ENCODE peak calls at places on chromosomes 6 and 20, in seven cellular contexts. E is left ventricle myocardium inferior, U is WTC11, C is foreskin fibroblast, T is heart right ventricle, A is HCT116, F is cardiac fibroblast. I is an unnamed sample.

GRCh38 chr20:44523746-44524145 is 1.9 kb upstream of the SERINC3 start:
- DNase-seq in A (no peak), C (no peak), F (no peak), E (no peak), T (no peak), U (no peak), I (peak; percentile 65)

GRCh38 chr6:130900913-130901312 is 73.7 kb downstream of the SMLR1 start:
- DNase-seq in E (peak; percentile 36), F (peak; percentile 86), T (peak; percentile 15), U (no peak), C (peak; percentile 91), A (peak; percentile 21), I (no peak)

GRCh38 chr20:50746138-50746940 is 15.0 kb downstream of the PARD6B start:
- DNase-seq in C (peak; percentile 80), T (no peak), E (no peak), F (no peak), A (no peak), U (no peak), I (peak; percentile 17)

GRCh38 chr6:16060039-16060438 is 68.8 kb upstream of the MYLIP start:
- DNase-seq in U (peak; percentile 25), F (no peak), T (no peak), A (no peak), C (no peak), E (no peak), I (peak; percentile 51)

GRCh38 chr6:118672678-118673077 is 21.3 kb upstream of the CEP85L start:
- DNase-seq in E (no peak), C (no peak), U (no peak), F (no peak), A (no peak), T (no peak), I (no peak)

GRCh38 chr6:92979281-92979680 is 440.1 kb downstream of the EPHA7 start:
- DNase-seq in E (no peak), A (no peak), F (no peak), C (no peak), U (no peak), T (no peak), I (no peak)

GRCh38 chr6:42339991-42340401 is 111.7 kb downstream of the TRERF1 start:
- DNase-seq in C (no peak), T (no peak), F (no peak), U (no peak), A (no peak), E (no peak), I (peak; percentile 11)

GRCh38 chr6:9623985-9624384 is 790.9 kb downstream of the TFAP2A start:
- DNase-seq in C (no peak), E (no peak), F (peak; percentile 9), U (no peak), A (no peak), T (no peak), I (no peak)

GRCh38 chr20:57056651-57057050 is 209.8 kb downstream of the BMP7 start:
- DNase-seq in T (no peak), A (no peak), F (no peak), E (no peak), C (no peak), U (no peak), I (no peak)

GRCh38 chr20:62501801-62502495 is 26.2 kb upstream of the GATA5 start:
- DNase-seq in E (no peak), U (no peak), T (no peak), A (no peak), C (peak; percentile 58), F (peak; percentile 90), I (no peak)

GRCh38 chr6:37483502-37483901 is 16.2 kb downstream of the CCDC167 start:
- DNase-seq in E (no peak), U (no peak), F (no peak), A (no peak), T (no peak), C (no peak), I (peak; percentile 41)

GRCh38 chr6:81241717-81242116 is 510.8 kb downstream of the TENT5A start:
- DNase-seq in T (no peak), U (no peak), C (peak; percentile 60), F (peak; percentile 77), A (peak; percentile 27), E (no peak), I (no peak)
- TF ChIP-seq CTCF in T (peak; percentile 47), U (peak; percentile 26), C (peak; percentile 26), F (peak; percentile 60), A (peak; percentile 37), E (peak; percentile 56), I (peak; percentile 81)

GRCh38 chr6:33770833-33771341 is 18.0 kb downstream of the LEMD2 start:
- DNase-seq in C (no peak), U (no peak), T (no peak), A (no peak), F (no peak), E (no peak), I (no peak)
- TF ChIP-seq CTCF in C (no peak), U (no peak), T (no peak), A (no peak), F (no peak), E (no peak), I (no peak)

GRCh38 chr20:10179574-10180298 is 38.9 kb upstream of the SNAP25 start:
- DNase-seq in E (no peak), A (peak; percentile 8), C (no peak), T (no peak), F (peak; percentile 10), U (peak; percentile 47), I (peak; percentile 72)
- TF ChIP-seq CTCF in E (peak; percentile 29), A (peak; percentile 11), C (peak; percentile 42), T (no peak), F (peak; percentile 35), U (peak; percentile 15), I (peak; percentile 85)

DNA sequence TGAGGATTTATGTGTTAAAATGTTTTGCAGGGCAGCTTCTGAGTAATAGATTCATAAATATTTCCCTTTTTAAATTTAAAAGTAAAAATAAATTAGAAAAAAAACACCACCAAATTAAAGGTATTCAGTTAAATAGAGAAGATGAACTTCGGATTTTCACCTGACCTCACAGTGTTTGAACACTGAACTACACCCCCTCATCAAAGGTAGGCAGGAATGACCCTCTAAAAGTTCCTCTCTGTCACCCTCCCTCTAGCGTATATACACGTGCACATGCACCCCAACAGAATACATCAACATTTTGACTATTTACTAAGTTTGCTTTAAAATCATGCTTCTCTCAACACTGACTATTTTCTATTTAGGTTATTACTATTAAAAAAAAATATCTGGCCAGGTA is 528.3 kb downstream of the QKI start:
- DNase-seq in T (no peak), A (no peak), U (no peak), C (no peak), F (no peak), E (no peak), I (no peak)
- TF ChIP-seq CTCF in T (no peak), A (no peak), U (no peak), C (no peak), F (no peak), E (no peak), I (no peak)

DNA sequence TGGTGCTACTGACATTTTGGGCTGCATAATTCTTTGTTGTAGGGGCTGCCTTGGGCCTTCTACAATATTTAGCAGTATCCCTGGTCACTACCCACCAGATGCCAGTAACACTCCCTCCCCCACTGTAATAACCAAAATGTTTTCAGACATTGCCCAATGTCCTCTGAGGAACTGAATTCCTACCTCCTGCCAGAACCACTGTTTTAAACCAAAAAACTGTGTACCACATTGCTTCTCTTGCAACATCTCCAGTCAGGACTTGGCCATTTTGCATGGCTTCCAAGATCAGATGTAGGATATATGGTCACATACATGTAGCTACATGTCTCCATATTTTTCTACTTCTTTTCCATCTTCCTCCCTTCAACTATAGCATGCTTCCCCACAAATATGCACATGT is 97.4 kb upstream of the IFNGR1 start:
- DNase-seq in C (no peak), U (no peak), T (no peak), F (peak; percentile 11), E (no peak), A (no peak), I (no peak)
- TF ChIP-seq CTCF in C (no peak), U (no peak), T (no peak), F (no peak), E (no peak), A (no peak), I (no peak)

DNA sequence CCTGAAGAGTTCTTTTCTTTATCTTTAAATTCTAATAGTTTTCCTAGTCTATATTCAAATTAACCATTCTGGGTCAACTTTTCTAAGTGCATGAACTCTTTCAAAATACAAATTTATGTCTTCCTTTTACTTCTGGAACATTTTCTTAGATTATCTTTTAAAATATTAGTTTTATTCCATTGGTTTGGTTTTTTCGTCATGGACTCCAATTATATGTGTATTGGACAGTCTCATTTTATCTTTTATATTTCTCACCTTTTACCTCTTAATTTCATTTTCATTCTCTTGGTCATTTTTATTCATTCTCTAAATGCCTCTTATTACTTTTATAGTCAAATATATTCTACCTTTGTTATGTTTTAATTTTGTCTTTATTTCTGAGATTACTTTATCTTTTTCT is 356.7 kb upstream of the MMS22L start:
- DNase-seq in T (no peak), E (no peak), A (no peak), U (no peak), F (no peak), C (no peak), I (no peak)
- TF ChIP-seq CTCF in T (no peak), E (no peak), A (no peak), U (no peak), F (no peak), C (no peak), I (no peak)

GRCh38 chr20:48217191-48217590 is 431.9 kb upstream of the SULF2 start:
- DNase-seq in C (no peak), E (no peak), T (no peak), A (no peak), U (no peak), F (no peak), I (no peak)

GRCh38 chr20:48211847-48212246 is 426.6 kb upstream of the SULF2 start:
- DNase-seq in F (no peak), T (no peak), A (no peak), U (no peak), E (no peak), C (no peak), I (no peak)

GRCh38 chr20:48215536-48215935 is 430.3 kb upstream of the SULF2 start:
- DNase-seq in E (no peak), A (no peak), F (no peak), C (no peak), T (no peak), U (peak; percentile 24), I (peak; percentile 64)

GRCh38 chr20:48212806-48213509 is 427.7 kb upstream of the SULF2 start:
- DNase-seq in T (no peak), F (no peak), U (no peak), E (no peak), A (no peak), C (no peak), I (no peak)

GRCh38 chr20:48214601-48215000 is 429.3 kb upstream of the SULF2 start:
- DNase-seq in E (no peak), T (no peak), C (no peak), U (no peak), A (no peak), F (no peak), I (no peak)
- TF ChIP-seq CTCF in E (no peak), T (no peak), C (no peak), U (no peak), A (no peak), F (no peak), I (no peak)

I was measured in endodermal cell.